ENCODE peak calls at places on chromosomes 13 and 19, in four cellular contexts. U is kidney tubule cell; W is GM04504; Q is activated naive CD4-positive, alpha-beta T cell treated with Interleukin-2 at 50 U/mL for 16 hours. A is an unnamed sample.
A peak's percentile ranks its signal among the peaks of the same experiment; 100 is the strongest.

GRCh38 chr13:24381539-24382265 is 72.3 kb downstream of the C1QTNF9 start:
- DNase-seq in U (no peak), W (no peak), Q (no peak), A (no peak)

GRCh38 chr13:113669871-113670341 is 2.9 kb downstream of the GRK1 start:
- DNase-seq in U (no peak), W (no peak), Q (no peak), A (no peak)

GRCh38 chr19:55301459-55302331 is 17.9 kb downstream of the BRSK1 start:
- DNase-seq in U (peak; percentile 73), W (peak; percentile 36), Q (peak; percentile 95), A (peak; percentile 56)

GRCh38 chr13:113349050-113349449 is 14.9 kb downstream of the GRTP1 start:
- DNase-seq in U (no peak), W (no peak), Q (no peak), A (no peak)

GRCh38 chr19:3369337-3370213 is 3.2 kb downstream of the NFIC start:
- DNase-seq in U (peak; percentile 55), W (no peak), Q (no peak), A (no peak)

GRCh38 chr13:103140001-103140671 is 73.9 kb upstream of the SLC10A2 start:
- DNase-seq in U (peak; percentile 46), W (no peak), Q (no peak), A (peak; percentile 8)

GRCh38 chr19:54021932-54022331 is 30.5 kb downstream of the CACNG6 start:
- DNase-seq in U (no peak), W (no peak), Q (no peak), A (no peak)

GRCh38 chr13:51557875-51558604 is 26.2 kb upstream of the WDFY2 start:
- DNase-seq in U (peak; percentile 76), W (peak; percentile 54), Q (no peak), A (peak; percentile 78)

GRCh38 chr13:80389073-80390038 is 48.4 kb upstream of the SPRY2 start:
- DNase-seq in U (no peak), W (no peak), Q (no peak), A (no peak)

GRCh38 chr19:6737873-6738725 is 719 bp upstream of the GPR108 start:
- DNase-seq in U (peak; percentile 87), W (peak; percentile 60), Q (peak; percentile 81), A (peak; percentile 77)

GRCh38 chr13:94305463-94305862 is 174.0 kb downstream of the DCT start:
- DNase-seq in U (peak; percentile 52), W (peak; percentile 67), Q (no peak), A (peak; percentile 11)

GRCh38 chr13:49374585-49375290 is 69.1 kb downstream of the CAB39L start:
- DNase-seq in U (peak; percentile 85), W (no peak), Q (no peak), A (peak; percentile 71)

GRCh38 chr19:18896421-18896841 is 473 bp upstream of the CERS1 start:
- DNase-seq in U (no peak), W (no peak), Q (no peak), A (no peak)

GRCh38 chr19:10911579-10912363 is 16.7 kb downstream of the YIPF2 start:
- DNase-seq in U (no peak), W (no peak), Q (no peak), A (no peak)

GRCh38 chr13:62375653-62376052 is 960.0 kb upstream of the PCDH20 start:
- DNase-seq in U (no peak), W (no peak), Q (no peak), A (no peak)

GRCh38 chr13:94917814-94918213 is 205.5 kb upstream of the SOX21 start:
- DNase-seq in U (no peak), W (no peak), Q (no peak), A (no peak)

GRCh38 chr13:97559030-97559429 is 125.1 kb downstream of the RAP2A start:
- DNase-seq in U (no peak), W (no peak), Q (no peak), A (no peak)

GRCh38 chr13:78875792-78876580 is 217.0 kb upstream of the OBI1 start:
- DNase-seq in U (no peak), W (no peak), Q (no peak), A (no peak)

GRCh38 chr13:79988573-79988972 is 352.4 kb downstream of the SPRY2 start:
- DNase-seq in U (no peak), W (peak; percentile 67), Q (no peak), A (no peak)

GRCh38 chr19:5578094-5578846 is 10.5 kb upstream of the TINCR start:
- DNase-seq in U (peak; percentile 39), W (peak; percentile 19), Q (peak; percentile 74), A (no peak)

GRCh38 chr13:113881614-113882265 is 17.9 kb upstream of the GAS6 start:
- DNase-seq in U (peak; percentile 32), W (no peak), Q (no peak), A (no peak)

GRCh38 chr19:801030-801860 is 4.0 kb downstream of the PTBP1 start:
- DNase-seq in U (peak; percentile 66), W (no peak), Q (no peak), A (no peak)

GRCh38 chr19:10535613-10536012 is 8.1 kb upstream of the ATG4D start:
- DNase-seq in U (no peak), W (no peak), Q (no peak), A (no peak)

GRCh38 chr13:23447927-23448326 is 14.4 kb upstream of the SACS start:
- DNase-seq in U (no peak), W (no peak), Q (no peak), A (no peak)

GRCh38 chr19:39413269-39413902 is 917 bp downstream of the PLEKHG2 start:
- DNase-seq in U (no peak), W (no peak), Q (peak; percentile 31), A (no peak)